ENCODE peak calls at places on chromosomes 13 and 19, in seven cellular contexts. S is heart right ventricle; Z is PC-3; I is tibial artery; K is cardiac muscle cell; F is body of pancreas; V is effector memory CD4-positive, alpha-beta T cell. W is an unnamed sample.

GRCh38 chr13:50400930-50401553 is 385.8 kb downstream of the KCNRG start:
- DNase-seq in K (no peak), Z (no peak), V (no peak), I (no peak), F (no peak), S (no peak), W (no peak)

GRCh38 chr19:14556662-14557188 is 15.1 kb downstream of the NDUFB7 start:
- DNase-seq in K (peak; percentile 85), F (peak; percentile 72), S (peak; percentile 84), Z (peak; percentile 89), V (peak; percentile 40), I (peak; percentile 44), W (peak; percentile 54)

GRCh38 chr19:34128558-34129250 is 43.6 kb upstream of the LSM14A start:
- DNase-seq in Z (no peak), I (no peak), V (no peak), K (no peak), F (no peak), S (no peak), W (no peak)

GRCh38 chr19:7870571-7871279 is 3.5 kb downstream of the PRR36 start:
- DNase-seq in S (no peak), F (peak; percentile 71), K (peak; percentile 91), V (peak; percentile 30), Z (peak; percentile 97), I (no peak), W (peak; percentile 18)

GRCh38 chr13:108959254-108959653 is 329.8 kb downstream of the MYO16 start:
- DNase-seq in F (no peak), S (no peak), Z (no peak), I (no peak), K (no peak), V (no peak), W (no peak)

GRCh38 chr13:33925563-33925962 is 107.6 kb downstream of the RFC3 start:
- DNase-seq in F (no peak), S (no peak), K (no peak), Z (no peak), I (no peak), V (no peak), W (no peak)

GRCh38 chr13:107824636-107825035 is 390.7 kb downstream of the LIG4 start:
- DNase-seq in Z (no peak), F (no peak), K (no peak), S (no peak), V (no peak), I (no peak), W (no peak)

GRCh38 chr19:46903458-46903857 is 42.7 kb downstream of the ARHGAP35 start:
- DNase-seq in K (no peak), F (no peak), Z (peak; percentile 12), V (no peak), I (no peak), S (no peak), W (no peak)

GRCh38 chr13:108915634-108916497 is 286.5 kb downstream of the MYO16 start:
- DNase-seq in S (peak; percentile 51), V (peak; percentile 44), K (peak; percentile 38), Z (peak; percentile 86), I (peak; percentile 90), F (peak; percentile 95), W (peak; percentile 67)

GRCh38 chr13:80101040-80101439 is 239.9 kb downstream of the SPRY2 start:
- DNase-seq in Z (no peak), F (no peak), S (no peak), V (no peak), K (no peak), I (no peak), W (no peak)

GRCh38 chr13:23621316-23621645 is 51.1 kb downstream of the TNFRSF19 start:
- DNase-seq in V (no peak), Z (peak; percentile 79), I (no peak), K (no peak), F (no peak), S (no peak), W (no peak)

GRCh38 chr13:106277483-106278154 is 257.8 kb downstream of the EFNB2 start:
- DNase-seq in I (no peak), Z (no peak), V (no peak), K (peak; percentile 5), F (no peak), S (peak; percentile 23), W (no peak)

GRCh38 chr19:369876-370275 is 25.3 kb upstream of the MIER2 start:
- DNase-seq in S (no peak), V (no peak), Z (no peak), I (no peak), K (no peak), F (no peak), W (no peak)

GRCh38 chr19:38199340-38199739 is 24.7 kb downstream of the DPF1 start:
- DNase-seq in Z (no peak), I (no peak), V (no peak), S (no peak), K (no peak), F (no peak), W (no peak)

GRCh38 chr13:94968040-94968756 is 255.9 kb upstream of the SOX21 start:
- DNase-seq in V (no peak), F (peak; percentile 4), S (peak; percentile 3), K (peak; percentile 71), I (no peak), Z (no peak), W (no peak)

GRCh38 chr13:35855531-35856019 is 275.6 kb downstream of the DCLK1 start:
- DNase-seq in V (no peak), F (no peak), Z (peak; percentile 77), I (no peak), K (no peak), S (no peak), W (no peak)

GRCh38 chr19:8105471-8105870 is 43.9 kb downstream of the FBN3 start:
- DNase-seq in Z (no peak), I (no peak), F (no peak), S (no peak), V (no peak), K (no peak), W (no peak)

GRCh38 chr13:27905650-27906049 is 14.2 kb upstream of the PDX1 start:
- DNase-seq in Z (no peak), F (peak; percentile 52), S (no peak), K (no peak), I (no peak), V (no peak), W (no peak)

GRCh38 chr13:95100525-95101121 is 200.6 kb downstream of the ABCC4 start:
- DNase-seq in I (no peak), K (no peak), F (no peak), V (no peak), S (no peak), Z (peak; percentile 97), W (no peak)

GRCh38 chr13:109251958-109252357 is 534.4 kb downstream of the IRS2 start:
- DNase-seq in Z (no peak), V (no peak), I (no peak), F (no peak), K (no peak), S (no peak), W (no peak)

GRCh38 chr19:18319591-18320135 is 3.2 kb downstream of the LSM4 start:
- DNase-seq in V (no peak), I (no peak), F (peak; percentile 58), K (no peak), S (no peak), Z (no peak), W (no peak)

GRCh38 chr13:64553411-64554129 is 2676.6 kb downstream of the PCDH9 start:
- DNase-seq in K (no peak), S (no peak), I (no peak), F (no peak), Z (peak; percentile 46), V (no peak), W (no peak)

GRCh38 chr13:67117010-67117550 is 113.1 kb downstream of the PCDH9 start:
- DNase-seq in S (no peak), F (no peak), Z (no peak), V (no peak), K (no peak), I (no peak), W (no peak)

GRCh38 chr13:59780058-59780457 is 383.7 kb downstream of the DIAPH3 start:
- DNase-seq in F (no peak), I (no peak), Z (peak; percentile 47), K (no peak), V (no peak), S (no peak), W (no peak)

GRCh38 chr19:39830406-39830805 is 3.6 kb downstream of the DYRK1B start:
- DNase-seq in Z (no peak), K (no peak), F (no peak), I (no peak), V (no peak), S (no peak), W (no peak)

GRCh38 chr19:57689750-57690149 is 8.0 kb downstream of the ZNF551 start:
- DNase-seq in F (no peak), S (no peak), I (no peak), Z (peak; percentile 92), V (no peak), K (no peak), W (no peak)

GRCh38 chr13:26759907-26760834 is at the start of gene GPR12:
- DNase-seq in S (no peak), I (no peak), Z (no peak), V (no peak), K (peak; percentile 22), F (no peak), W (no peak)
- H3K27me3 ChIP-seq in S (peaks cover 72% of the 10 kb centered on the region), I (no peaks in the 10 kb centered on the region), Z (peaks cover 94% of the 10 kb centered on the region), V (peaks cover 14% of the 10 kb centered on the region), K (peaks cover 100% of the 10 kb centered on the region), F (no peaks in the 10 kb centered on the region), W (peaks cover 34% of the 10 kb centered on the region)

GRCh38 chr13:25117312-25117711 is 21.4 kb downstream of the PABPC3 start:
- DNase-seq in Z (no peak), S (no peak), K (no peak), I (no peak), F (no peak), V (no peak), W (no peak)
- H3K27me3 ChIP-seq in Z (peaks cover 41% of the 10 kb centered on the region), S (peaks cover 29% of the 10 kb centered on the region), K (no peaks in the 10 kb centered on the region), I (no peaks in the 10 kb centered on the region), F (no peaks in the 10 kb centered on the region), V (no peaks in the 10 kb centered on the region), W (no peaks in the 10 kb centered on the region)

GRCh38 chr19:41714598-41714997 is 6.2 kb downstream of the CEACAM5 start:
- DNase-seq in F (no peak), S (no peak), V (no peak), I (no peak), K (no peak), Z (no peak), W (no peak)
- H3K27me3 ChIP-seq in F (no peaks in the 10 kb centered on the region), S (peaks cover 50% of the 10 kb centered on the region), V (no peaks in the 10 kb centered on the region), I (no peaks in the 10 kb centered on the region), K (no peaks in the 10 kb centered on the region), Z (no peaks in the 10 kb centered on the region), W (no peaks in the 10 kb centered on the region)

DNA sequence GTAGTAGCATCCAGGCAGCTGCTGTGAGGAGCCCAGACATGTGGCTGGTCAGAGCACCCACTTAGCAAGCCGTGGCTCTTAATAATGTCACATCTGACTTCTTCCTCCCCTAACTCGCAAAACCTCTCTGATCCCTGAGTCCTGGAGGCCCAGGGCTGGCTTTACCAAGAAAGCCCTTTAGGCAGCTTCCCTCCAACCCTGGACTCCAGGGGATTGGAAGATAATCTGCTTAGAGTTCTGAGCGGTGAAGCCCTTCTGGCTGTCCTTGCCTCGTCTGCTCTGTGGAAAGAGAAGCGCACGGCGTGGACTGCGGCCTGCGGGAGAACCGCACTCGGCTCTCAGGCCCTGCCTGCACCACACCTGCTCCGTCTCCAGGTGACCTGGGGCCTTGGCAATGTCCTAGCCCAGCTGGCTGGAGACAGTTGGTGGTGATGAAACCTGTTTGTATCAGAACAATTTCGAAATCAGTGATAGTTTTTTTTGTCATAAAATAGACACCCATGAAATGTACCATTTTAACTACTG is 64.5 kb upstream of the MCF2L start:
- DNase-seq in V (no peak), K (no peak), F (no peak), Z (no peak), I (no peak), S (no peak), W (no peak)
- H3K27me3 ChIP-seq in V (no peaks in the 10 kb centered on the region), K (no peaks in the 10 kb centered on the region), F (no peaks in the 10 kb centered on the region), Z (no peaks in the 10 kb centered on the region), I (no peaks in the 10 kb centered on the region), S (no peaks in the 10 kb centered on the region), W (peaks cover 13% of the 10 kb centered on the region)

W was measured in gastrocnemius medialis.